ENCODE peak calls at places on chromosomes 11 and 22, in four cellular contexts. E, Z, M and T are unnamed samples.

GRCh38 chr11:37916331-37916730 is 1318.3 kb upstream of the RAG2 start:
- DNase-seq in E (peak; percentile 47), Z (no peak), M (no peak), T (no peak)

GRCh38 chr11:35303596-35304392 is 115.6 kb downstream of the SLC1A2 start:
- DNase-seq in E (peak; percentile 11), Z (peak; percentile 59), M (no peak), T (no peak)

GRCh38 chr11:93740031-93740801 is 1.1 kb downstream of the TAF1D start:
- DNase-seq in E (no peak), Z (no peak), M (no peak), T (peak; percentile 25)

GRCh38 chr22:35386670-35387288 is 5.9 kb downstream of the HMOX1 start:
- DNase-seq in E (no peak), Z (no peak), M (no peak), T (no peak)

GRCh38 chr11:95076416-95076815 is 9.7 kb downstream of the SRSF8 start:
- DNase-seq in E (peak; percentile 65), Z (peak; percentile 71), M (no peak), T (no peak)

GRCh38 chr11:8722156-8722555 is 39.6 kb downstream of the RPL27A start:
- DNase-seq in E (peak; percentile 70), Z (peak; percentile 64), M (no peak), T (no peak)

GRCh38 chr11:21048626-21049025 is 379.2 kb downstream of the NELL1 start:
- DNase-seq in E (no peak), Z (no peak), M (no peak), T (no peak)

GRCh38 chr11:64060861-64061444 is 25.2 kb downstream of the FLRT1 start:
- DNase-seq in E (peak; percentile 9), Z (no peak), M (peak; percentile 31), T (peak; percentile 71)

GRCh38 chr11:131696584-131697120 is 326.2 kb downstream of the NTM start:
- DNase-seq in E (no peak), Z (no peak), M (no peak), T (no peak)

GRCh38 chr11:128669491-128669890 is 24.4 kb upstream of the FLI1 start:
- DNase-seq in E (peak; percentile 44), Z (no peak), M (no peak), T (no peak)

GRCh38 chr22:23522642-23523251 is 57.3 kb downstream of the IGLL1 start:
- DNase-seq in E (no peak), Z (peak; percentile 57), M (no peak), T (peak; percentile 58)

GRCh38 chr22:38016182-38017078 is 32.1 kb upstream of the SOX10 start:
- DNase-seq in E (no peak), Z (peak; percentile 56), M (no peak), T (peak; percentile 72)

GRCh38 chr11:44833869-44834452 is 107.2 kb downstream of the TSPAN18 start:
- DNase-seq in E (no peak), Z (no peak), M (no peak), T (no peak)

GRCh38 chr11:116808262-116809175 is 14.6 kb downstream of the APOA4 start:
- DNase-seq in E (peak; percentile 56), Z (no peak), M (no peak), T (no peak)

GRCh38 chr11:88402784-88403183 is 65.2 kb upstream of the CTSC start:
- DNase-seq in E (peak; percentile 88), Z (no peak), M (no peak), T (no peak)

GRCh38 chr11:32884770-32885384 is 7.7 kb upstream of the QSER1 start:
- DNase-seq in E (peak; percentile 9), Z (no peak), M (no peak), T (no peak)

GRCh38 chr22:23539135-23539838 is 40.8 kb downstream of the IGLL1 start:
- DNase-seq in E (peak; percentile 72), Z (peak; percentile 85), M (peak; percentile 64), T (peak; percentile 72)

GRCh38 chr22:44260216-44261035 is 52.3 kb downstream of the SHISAL1 start:
- DNase-seq in E (no peak), Z (peak; percentile 3), M (no peak), T (no peak)

GRCh38 chr11:17230867-17231851 is 23.4 kb upstream of the PIK3C2A start:
- DNase-seq in E (no peak), Z (no peak), M (no peak), T (no peak)

GRCh38 chr11:82826526-82826925 is 73.7 kb downstream of the PRCP start:
- DNase-seq in E (no peak), Z (no peak), M (no peak), T (no peak)

GRCh38 chr22:27454807-27455450 is 346.6 kb downstream of the MN1 start:
- DNase-seq in E (no peak), Z (no peak), M (no peak), T (no peak)

GRCh38 chr11:106152013-106152412 is 74.6 kb downstream of the AASDHPPT start:
- DNase-seq in E (peak; percentile 6), Z (no peak), M (no peak), T (peak; percentile 36)

GRCh38 chr11:67671211-67671520 is 3.3 kb downstream of the ALDH3B2 start:
- DNase-seq in E (no peak), Z (no peak), M (no peak), T (no peak)

GRCh38 chr22:44336962-44337657 is 24.4 kb upstream of the SHISAL1 start:
- DNase-seq in E (no peak), Z (no peak), M (no peak), T (no peak)

GRCh38 chr11:2262301-2263011 is 7.9 kb downstream of the ASCL2 start:
- DNase-seq in E (no peak), Z (no peak), M (no peak), T (no peak)

GRCh38 chr11:57647960-57648776 is 1.5 kb downstream of the YPEL4 start:
- DNase-seq in E (no peak), Z (no peak), M (no peak), T (no peak)

GRCh38 chr22:32996702-32997101 is 61.5 kb downstream of the SYN3 start:
- DNase-seq in E (no peak), Z (no peak), M (no peak), T (no peak)

GRCh38 chr11:1574256-1575242 is 2.5 kb upstream of the DUSP8 start:
- DNase-seq in E (no peak), Z (peak; percentile 60), M (peak; percentile 45), T (peak; percentile 88)

GRCh38 chr22:49911881-49912625 is 6.2 kb downstream of the ALG12 start:
- DNase-seq in E (no peak), Z (no peak), M (no peak), T (no peak)

GRCh38 chr11:19253149-19253540 is 12.4 kb upstream of the E2F8 start:
- DNase-seq in E (no peak), Z (no peak), M (no peak), T (no peak)

GRCh38 chr11:121012091-121012490 is 11.8 kb upstream of the TBCEL start:
- DNase-seq in E (no peak), Z (no peak), M (no peak), T (no peak)

GRCh38 chr11:103683581-103683980 is 352.9 kb upstream of the DDI1 start:
- DNase-seq in E (peak; percentile 82), Z (no peak), M (no peak), T (no peak)

GRCh38 chr11:21927628-21928027 is 265.3 kb upstream of the ANO5 start:
- DNase-seq in E (no peak), Z (no peak), M (no peak), T (no peak)

GRCh38 chr11:57402188-57403066 is 12.0 kb upstream of the PRG2 start:
- DNase-seq in E (no peak), Z (no peak), M (no peak), T (no peak)

GRCh38 chr11:127268956-127269355 is 268.4 kb upstream of the KIRREL3 start:
- DNase-seq in E (no peak), Z (no peak), M (no peak), T (no peak)

DNA sequence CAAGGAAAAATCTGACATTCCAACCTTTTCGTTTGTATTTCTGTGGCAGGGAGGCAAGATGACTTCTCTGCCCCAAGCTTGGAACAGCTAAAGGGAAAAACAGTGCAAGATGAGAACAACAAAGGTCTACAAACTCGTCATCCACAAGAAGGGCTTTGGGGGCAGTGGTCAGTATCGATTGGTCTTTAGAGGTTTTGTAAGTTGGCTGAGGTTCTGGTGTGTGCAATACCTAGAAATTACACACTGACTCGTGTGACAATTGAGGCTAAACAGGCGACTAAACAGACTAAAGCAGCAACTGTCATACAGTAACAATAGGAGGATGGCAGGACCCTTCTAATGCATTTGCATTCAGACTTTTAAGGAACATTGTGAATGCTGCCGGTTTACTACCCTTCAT is 994 bp downstream of the DEPDC5 start:
- DNase-seq in E (no peak), Z (no peak), M (no peak), T (no peak)
- H3K27ac ChIP-seq in E (no peak overlapping the region), Z (no peak overlapping the region), M (no peak overlapping the region), T (peak overlapping the region; percentile 98)

DNA sequence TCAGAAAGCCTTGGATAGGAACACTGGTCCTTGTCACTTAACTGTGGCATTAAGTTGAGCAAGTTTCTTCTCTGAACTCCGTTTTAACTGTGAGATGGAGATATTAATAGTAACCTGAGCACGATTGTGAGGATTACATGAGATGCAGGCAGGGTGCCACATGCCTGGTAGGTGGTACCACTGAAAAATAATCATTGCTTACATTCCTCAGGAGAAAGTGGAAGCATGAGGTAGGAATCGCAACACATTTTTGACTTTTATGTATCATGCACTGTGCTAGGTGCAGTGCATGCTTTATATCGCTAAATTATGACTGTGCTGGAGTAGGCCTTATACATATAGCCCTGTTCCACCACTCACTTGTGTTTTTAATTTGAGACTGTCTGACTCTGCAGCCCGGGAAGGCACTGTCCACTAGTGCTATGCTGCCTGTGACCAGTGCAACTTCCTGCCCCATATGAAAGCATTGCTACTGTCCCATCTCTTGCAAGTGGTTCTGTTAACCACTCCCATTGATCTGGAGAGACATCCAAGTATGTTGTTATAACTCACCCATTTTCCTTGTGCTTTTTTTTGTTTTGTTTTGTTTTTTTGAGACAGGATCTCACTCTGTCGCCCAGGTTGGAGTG is 997 bp downstream of the UQCR10 start:
- DNase-seq in E (no peak), Z (no peak), M (no peak), T (no peak)
- H3K27ac ChIP-seq in E (no peak overlapping the region), Z (no peak overlapping the region), M (no peak overlapping the region), T (no peak overlapping the region)

DNA sequence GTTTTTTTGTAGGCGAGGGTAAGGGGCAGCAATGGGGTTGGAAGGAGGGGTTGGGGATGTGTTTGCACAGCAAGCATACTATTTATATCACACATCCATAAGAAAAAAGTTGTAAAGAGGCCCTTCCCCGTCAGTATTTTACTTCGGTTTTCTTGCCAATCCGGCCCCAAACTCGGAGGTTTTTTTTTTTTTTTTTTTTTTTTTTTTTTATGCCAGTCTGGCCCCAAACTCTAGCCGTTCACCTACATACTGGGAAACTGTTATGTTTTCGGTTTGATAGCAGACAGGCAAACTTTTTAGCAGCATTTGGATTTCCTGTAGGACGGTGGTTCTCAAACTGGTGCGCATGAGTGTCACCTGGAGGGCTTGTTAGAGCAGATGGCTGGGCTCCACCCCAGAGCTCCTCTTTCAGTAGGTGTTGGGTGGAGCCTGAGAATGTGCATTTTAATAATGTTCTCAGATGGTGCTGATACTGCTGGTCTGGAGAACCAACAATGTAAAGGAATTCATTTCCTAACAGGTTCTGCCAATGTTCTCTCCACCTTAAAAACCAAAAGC is 76.5 kb upstream of the ZBED5 start:
- DNase-seq in E (no peak), Z (no peak), M (no peak), T (no peak)
- H3K27ac ChIP-seq in E (no peak overlapping the region), Z (peak overlapping the region; percentile 13), M (no peak overlapping the region), T (peak overlapping the region; percentile 29)

GRCh38 chr11:47498149-47498548 is 49.2 kb upstream of the RAPSN start:
- DNase-seq in E (no peak), Z (no peak), M (no peak), T (no peak)

GRCh38 chr11:47500121-47500520 is 51.2 kb upstream of the RAPSN start:
- DNase-seq in E (no peak), Z (no peak), M (no peak), T (no peak)

GRCh38 chr11:47499614-47500013 is 50.7 kb upstream of the RAPSN start:
- DNase-seq in E (no peak), Z (no peak), M (no peak), T (no peak)

GRCh38 chr11:47499160-47499559 is 50.2 kb upstream of the RAPSN start:
- DNase-seq in E (no peak), Z (no peak), M (no peak), T (no peak)

GRCh38 chr11:47498584-47499152 is 49.7 kb upstream of the RAPSN start:
- DNase-seq in E (no peak), Z (no peak), M (no peak), T (no peak)
- H3K27ac ChIP-seq in E (no peak overlapping the region), Z (no peak overlapping the region), M (no peak overlapping the region), T (no peak overlapping the region)